ENCODE peak calls at places on chromosomes 2 and 18, in nine cellular contexts. A is NCI-H460; C is stimulated activated CD8-positive, alpha-beta memory T cell treated with anti-CD3 and anti-CD28 coated beads, Interleukin-15, amount 100 ng/mL, for 1 hour; M is D341Med; Z is PC-3; E is CD4-positive, alpha-beta memory T cell; V is AG09309; W is astrocyte of the cerebellum; H is A549. D is an unnamed sample.

GRCh38 chr2:8684421-8684884 is 2.6 kb downstream of the ID2 start:
- DNase-seq in C (no peak), E (peak; percentile 45), H (peak; percentile 51), W (no peak), M (no peak), Z (peak; percentile 34), A (peak; percentile 40), V (no peak), D (no peak)

GRCh38 chr2:187617925-187618324 is 63.7 kb upstream of the TFPI start:
- DNase-seq in V (no peak), E (no peak), H (no peak), Z (no peak), W (no peak), A (no peak), C (no peak), M (no peak), D (no peak)

GRCh38 chr2:213995400-213996105 is 415.3 kb upstream of the VWC2L start:
- DNase-seq in W (peak; percentile 73), Z (peak; percentile 95), E (no peak), M (no peak), V (peak; percentile 81), A (peak; percentile 59), C (no peak), H (peak; percentile 86), D (no peak)

GRCh38 chr2:239263937-239264837 is 136.6 kb downstream of the HDAC4 start:
- DNase-seq in M (no peak), Z (no peak), A (no peak), V (no peak), H (no peak), E (no peak), W (no peak), C (no peak), D (peak; percentile 62)

GRCh38 chr2:105747997-105748396 is 3.3 kb downstream of the NCK2 start:
- DNase-seq in M (no peak), A (no peak), E (peak; percentile 46), Z (no peak), C (no peak), W (no peak), H (no peak), V (no peak), D (no peak)

GRCh38 chr2:55965276-55965675 is 41.7 kb upstream of the EFEMP1 start:
- DNase-seq in W (no peak), M (no peak), C (no peak), E (no peak), Z (no peak), V (no peak), A (no peak), H (no peak), D (no peak)

GRCh38 chr2:120856421-120856862 is 120.8 kb downstream of the GLI2 start:
- DNase-seq in H (peak; percentile 31), Z (peak; percentile 21), C (no peak), E (no peak), W (no peak), V (no peak), A (no peak), M (no peak), D (no peak)

GRCh38 chr2:2689313-2689712 is 358.2 kb upstream of the MYT1L start:
- DNase-seq in E (no peak), H (no peak), Z (no peak), V (no peak), W (no peak), M (no peak), A (no peak), C (no peak), D (no peak)

GRCh38 chr2:174473796-174474195 is 13.0 kb downstream of the GPR155 start:
- DNase-seq in V (no peak), H (no peak), M (no peak), E (no peak), W (no peak), A (no peak), C (no peak), Z (peak; percentile 4), D (no peak)

GRCh38 chr2:219998099-219998498 is 370.7 kb downstream of the SLC4A3 start:
- DNase-seq in V (no peak), A (no peak), W (no peak), H (peak; percentile 5), E (no peak), Z (peak; percentile 23), M (no peak), C (no peak), D (no peak)

GRCh38 chr18:9719421-9719981 is 11.4 kb downstream of the RAB31 start:
- DNase-seq in V (no peak), E (no peak), Z (peak; percentile 91), H (peak; percentile 79), W (peak; percentile 70), C (no peak), M (no peak), A (no peak), D (no peak)

GRCh38 chr2:231359948-231360347 is 35.6 kb upstream of the B3GNT7 start:
- DNase-seq in A (no peak), V (no peak), H (no peak), C (no peak), E (no peak), W (no peak), Z (no peak), M (peak; percentile 30), D (no peak)

GRCh38 chr18:74499633-74500032 is 3.5 kb downstream of the CNDP2 start:
- DNase-seq in M (no peak), A (no peak), V (no peak), W (no peak), H (no peak), E (peak; percentile 60), C (no peak), Z (peak; percentile 50), D (peak; percentile 50)

GRCh38 chr2:161250864-161251436 is 57.3 kb upstream of the PSMD14 start:
- DNase-seq in M (peak; percentile 45), V (no peak), C (no peak), A (peak; percentile 50), H (peak; percentile 73), W (peak; percentile 32), E (peak; percentile 24), Z (peak; percentile 83), D (no peak)

GRCh38 chr2:146412625-146413024 is 1432.2 kb upstream of the ACVR2A start:
- DNase-seq in E (no peak), C (no peak), M (no peak), Z (no peak), V (no peak), H (peak; percentile 8), A (no peak), W (no peak), D (no peak)

D was measured in activated naive CD8-positive, alpha-beta T cell treated with anti-CD3 and anti-CD28 coated beads, Interleukin-2, amount 10 ng/mL, durations not matched to agents 7 days and 5 days.